ENCODE peak calls at places on chromosomes 6 and 20, in eight cellular contexts. R, L, O, X, Z, D, I and C are unnamed samples.

GRCh38 chr6:50815436-50816114 is 3.1 kb upstream of the TFAP2B start:
- DNase-seq in D (peak; percentile 32), Z (peak; percentile 32), O (no peak), X (no peak), R (no peak), I (peak; percentile 23), L (no peak), C (no peak)

GRCh38 chr6:123777554-123777953 is 26.1 kb upstream of the NKAIN2 start:
- DNase-seq in Z (peak; percentile 55), O (no peak), R (no peak), X (no peak), L (no peak), D (peak; percentile 35), I (peak; percentile 6), C (no peak)

GRCh38 chr20:3237958-3238615 is 903 bp downstream of the SLC4A11 start:
- DNase-seq in I (no peak), O (no peak), D (no peak), Z (no peak), R (peak; percentile 77), L (peak; percentile 57), X (no peak), C (no peak)

GRCh38 chr6:17600527-17601388 is 656 bp downstream of the FAM8A1 start:
- DNase-seq in L (peak; percentile 67), R (peak; percentile 92), I (peak; percentile 50), O (peak; percentile 73), D (peak; percentile 68), Z (peak; percentile 8), X (peak; percentile 44), C (peak; percentile 43)

GRCh38 chr6:37188962-37189510 is 19.1 kb downstream of the PIM1 start:
- DNase-seq in X (no peak), Z (no peak), L (no peak), I (no peak), R (no peak), D (no peak), O (no peak), C (no peak)

GRCh38 chr20:41005361-41005729 is 23.3 kb upstream of the TOP1 start:
- DNase-seq in I (peak; percentile 91), Z (peak; percentile 99), X (peak; percentile 90), L (no peak), O (no peak), R (peak; percentile 78), D (no peak), C (no peak)

GRCh38 chr20:58195047-58195446 is 33.4 kb downstream of the ANKRD60 start:
- DNase-seq in X (no peak), L (no peak), Z (no peak), I (no peak), O (no peak), D (no peak), R (no peak), C (no peak)

GRCh38 chr6:18415671-18416340 is 28.7 kb downstream of the RNF144B start:
- DNase-seq in Z (no peak), I (no peak), L (no peak), D (no peak), O (no peak), R (no peak), X (no peak), C (no peak)

GRCh38 chr20:44394520-44395182 is 39.2 kb downstream of the HNF4A start:
- DNase-seq in X (no peak), D (no peak), O (no peak), L (no peak), Z (peak; percentile 53), R (no peak), I (no peak), C (no peak)
- H3K27ac ChIP-seq in X (no peak overlapping the region), D (no peak overlapping the region), O (no peak overlapping the region), L (no peak overlapping the region), Z (no peak overlapping the region), R (no peak overlapping the region), I (no peak overlapping the region), C (no peak overlapping the region)

DNA sequence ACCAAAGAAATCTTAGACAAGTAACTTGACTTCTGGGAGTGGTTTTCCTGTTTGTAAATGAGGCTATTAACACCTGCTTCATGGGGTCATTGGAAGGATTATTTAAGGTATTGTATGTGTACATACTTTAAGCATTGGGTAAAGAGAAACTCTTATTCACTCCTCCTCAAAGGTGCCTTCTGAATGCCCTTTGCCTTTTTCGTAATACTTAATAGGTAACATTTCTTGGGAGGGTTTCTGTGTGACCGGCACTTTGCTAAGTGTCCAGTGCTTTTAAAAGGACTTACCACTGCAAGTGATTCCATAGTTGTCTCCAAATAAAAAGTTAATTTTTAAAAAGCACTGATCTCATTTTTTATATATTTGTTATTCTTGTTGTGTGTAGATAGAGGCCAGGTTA is 52.6 kb downstream of the RALY start:
- DNase-seq in I (no peak), R (no peak), O (no peak), L (no peak), X (no peak), Z (no peak), D (no peak), C (no peak)
- H3K27ac ChIP-seq in I (no peak overlapping the region), R (no peak overlapping the region), O (no peak overlapping the region), L (no peak overlapping the region), X (no peak overlapping the region), Z (no peak overlapping the region), D (no peak overlapping the region), C (no peak overlapping the region)

GRCh38 chr20:56873836-56874235 is 244.7 kb downstream of the TFAP2C start:
- DNase-seq in X (no peak), R (peak; percentile 52), Z (no peak), L (no peak), I (no peak), O (no peak), D (no peak), C (no peak)
- H3K27ac ChIP-seq in X (no peak overlapping the region), R (no peak overlapping the region), Z (no peak overlapping the region), L (no peak overlapping the region), I (no peak overlapping the region), O (no peak overlapping the region), D (no peak overlapping the region), C (no peak overlapping the region)

GRCh38 chr6:160417550-160417949 is 69.4 kb downstream of the SLC22A3 start:
- DNase-seq in R (no peak), I (no peak), Z (no peak), D (no peak), O (no peak), L (no peak), X (no peak), C (no peak)

GRCh38 chr6:160419488-160419887 is 71.3 kb downstream of the SLC22A3 start:
- DNase-seq in D (no peak), I (no peak), Z (no peak), X (no peak), O (no peak), R (no peak), L (no peak), C (no peak)

GRCh38 chr6:160420253-160420968 is 72.2 kb downstream of the SLC22A3 start:
- DNase-seq in X (no peak), D (no peak), L (no peak), I (peak; percentile 47), R (no peak), Z (no peak), O (no peak), C (no peak)

GRCh38 chr6:160418370-160418769 is 70.2 kb downstream of the SLC22A3 start:
- DNase-seq in R (no peak), O (no peak), Z (no peak), I (no peak), D (no peak), L (no peak), X (no peak), C (no peak)

DNA sequence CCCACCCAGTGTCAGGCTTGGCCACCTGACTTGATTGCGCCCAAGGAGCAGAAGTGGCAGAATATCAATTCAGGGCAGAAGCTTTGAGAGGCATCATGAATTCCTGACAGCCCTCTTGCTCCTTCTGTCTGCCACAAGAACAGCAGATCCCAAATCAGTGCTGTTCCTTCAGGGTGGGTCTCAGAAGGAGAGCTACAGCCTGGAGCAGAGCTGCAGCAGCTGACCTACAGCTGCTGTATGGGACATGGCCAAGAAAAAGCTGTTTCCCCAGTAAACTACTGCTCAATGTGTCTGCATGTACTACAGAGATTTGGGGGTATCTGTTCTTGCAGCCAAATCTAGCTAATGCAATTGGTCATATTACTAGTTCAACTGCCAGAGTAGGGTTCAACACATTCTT is 69.0 kb downstream of the SLC22A3 start:
- DNase-seq in O (no peak), I (no peak), L (no peak), R (no peak), X (no peak), D (no peak), Z (no peak), C (no peak)
- H3K27ac ChIP-seq in O (no peak overlapping the region), I (no peak overlapping the region), L (no peak overlapping the region), R (no peak overlapping the region), X (no peak overlapping the region), D (no peak overlapping the region), Z (no peak overlapping the region), C (no peak overlapping the region)

GRCh38 chr6:116799945-116800344 is 28.9 kb downstream of the GPRC6A start:
- DNase-seq in R (no peak), Z (no peak), I (no peak), D (no peak), O (no peak), X (no peak), L (no peak), C (no peak)
- H3K27ac ChIP-seq in R (no peak overlapping the region), Z (no peak overlapping the region), I (no peak overlapping the region), D (no peak overlapping the region), O (no peak overlapping the region), X (no peak overlapping the region), L (no peak overlapping the region), C (no peak overlapping the region)

DNA sequence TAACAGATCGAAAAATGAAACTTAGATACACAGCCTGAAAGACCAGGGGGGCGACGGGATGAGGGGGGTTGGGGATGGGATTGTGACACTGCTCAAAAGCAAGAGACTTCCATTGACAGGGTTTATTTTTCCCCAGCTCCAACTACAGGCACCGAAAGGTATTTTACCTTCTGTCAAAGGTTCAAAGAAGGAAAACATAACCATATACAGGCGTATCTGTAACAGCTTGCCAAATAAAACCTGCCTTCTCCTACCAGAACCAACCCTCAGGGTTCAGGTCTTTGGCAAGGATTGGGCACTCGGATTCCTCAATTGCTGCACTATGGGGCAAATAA is 1.3 kb downstream of the EPHA7 start:
- DNase-seq in Z (no peak), O (no peak), L (no peak), D (no peak), I (no peak), X (no peak), R (no peak), C (no peak)
- H3K27ac ChIP-seq in Z (no peak overlapping the region), O (no peak overlapping the region), L (no peak overlapping the region), D (no peak overlapping the region), I (no peak overlapping the region), X (peak overlapping the region; percentile 79), R (no peak overlapping the region), C (peak overlapping the region; percentile 68)